ENCODE peak calls at places on chromosomes 5 and 9, in four cellular contexts. W is OCI-LY7, F is right lobe of liver, N is heart right ventricle. D is an unnamed sample.

GRCh38 chr5:71587709-71588532 is 781 bp downstream of the MCCC2 start:
- DNase-seq in N (no peak), F (no peak), W (no peak), D (peak; percentile 13)

GRCh38 chr9:87370003-87370685 is 127.5 kb upstream of the DAPK1 start:
- DNase-seq in F (no peak), W (no peak), N (no peak), D (no peak)

GRCh38 chr9:134393582-134394280 is 67.5 kb downstream of the RXRA start:
- DNase-seq in N (no peak), F (no peak), W (no peak), D (no peak)

GRCh38 chr5:10220253-10220652 is 29.4 kb downstream of the ATPSCKMT start:
- DNase-seq in N (no peak), W (no peak), F (no peak), D (no peak)

GRCh38 chr5:88688981-88689661 is 193.9 kb downstream of the MEF2C start:
- DNase-seq in F (no peak), W (no peak), N (no peak), D (peak; percentile 43)

GRCh38 chr9:124020520-124021384 is 9.2 kb downstream of the LHX2 start:
- DNase-seq in W (no peak), F (no peak), N (no peak), D (no peak)

GRCh38 chr5:179980767-179981166 is 73.1 kb upstream of the TBC1D9B start:
- DNase-seq in W (no peak), N (no peak), F (no peak), D (no peak)

GRCh38 chr5:97026721-97027120 is 90.8 kb downstream of the LNPEP start:
- DNase-seq in F (no peak), N (no peak), W (no peak), D (no peak)

GRCh38 chr9:129331772-129332512 is 153.9 kb upstream of the IER5L start:
- DNase-seq in F (peak; percentile 52), N (no peak), W (no peak), D (peak; percentile 98)

GRCh38 chr9:16475996-16476395 is 394.5 kb downstream of the BNC2 start:
- DNase-seq in N (no peak), F (no peak), W (no peak), D (no peak)

GRCh38 chr5:80122599-80122998 is 87.5 kb downstream of the THBS4 start:
- DNase-seq in F (no peak), W (no peak), N (no peak), D (no peak)

GRCh38 chr9:134474058-134474370 is 147.8 kb downstream of the RXRA start:
- DNase-seq in W (no peak), F (no peak), N (no peak), D (no peak)

GRCh38 chr5:91528831-91529230 is 145.7 kb upstream of the ARRDC3 start:
- DNase-seq in F (no peak), W (no peak), N (no peak), D (no peak)

GRCh38 chr9:133615101-133615896 is 6.1 kb upstream of the FAM163B start:
- DNase-seq in F (peak; percentile 52), W (no peak), N (no peak), D (no peak)

GRCh38 chr9:81497096-81497495 is 192.3 kb downstream of the TLE1 start:
- DNase-seq in N (no peak), F (no peak), W (no peak), D (peak; percentile 32)

GRCh38 chr9:89621031-89621430 is 16.2 kb downstream of the GADD45G start:
- DNase-seq in F (no peak), N (no peak), W (no peak), D (no peak)

GRCh38 chr9:132193227-132194110 is 31.6 kb downstream of the NTNG2 start:
- DNase-seq in F (no peak), N (no peak), W (no peak), D (no peak)

GRCh38 chr9:4077499-4078102 is 222.3 kb downstream of the GLIS3 start:
- DNase-seq in F (peak; percentile 64), N (peak; percentile 85), W (peak; percentile 19), D (peak; percentile 71)

GRCh38 chr9:134550584-134550983 is 91.0 kb upstream of the COL5A1 start:
- DNase-seq in F (no peak), N (no peak), W (no peak), D (no peak)

GRCh38 chr5:132305420-132305819 is 11.2 kb downstream of the SLC22A4 start:
- DNase-seq in N (no peak), F (no peak), W (no peak), D (no peak)

GRCh38 chr9:106648799-106649198 is 214.2 kb upstream of the ZNF462 start:
- DNase-seq in F (no peak), W (no peak), N (no peak), D (peak; percentile 47)

GRCh38 chr5:82918311-82919031 is 158.7 kb downstream of the TMEM167A start:
- DNase-seq in F (no peak), W (no peak), N (no peak), D (no peak)

GRCh38 chr5:57989378-57989777 is 470.5 kb downstream of the PLK2 start:
- DNase-seq in W (no peak), N (no peak), F (no peak), D (peak; percentile 71)

GRCh38 chr5:144812770-144813169 is 642.1 kb downstream of the KCTD16 start:
- DNase-seq in N (no peak), F (no peak), W (no peak), D (peak; percentile 86)

GRCh38 chr9:93820667-93821306 is 134.4 kb downstream of the BARX1 start:
- DNase-seq in F (no peak), W (no peak), N (no peak), D (no peak)

DNA sequence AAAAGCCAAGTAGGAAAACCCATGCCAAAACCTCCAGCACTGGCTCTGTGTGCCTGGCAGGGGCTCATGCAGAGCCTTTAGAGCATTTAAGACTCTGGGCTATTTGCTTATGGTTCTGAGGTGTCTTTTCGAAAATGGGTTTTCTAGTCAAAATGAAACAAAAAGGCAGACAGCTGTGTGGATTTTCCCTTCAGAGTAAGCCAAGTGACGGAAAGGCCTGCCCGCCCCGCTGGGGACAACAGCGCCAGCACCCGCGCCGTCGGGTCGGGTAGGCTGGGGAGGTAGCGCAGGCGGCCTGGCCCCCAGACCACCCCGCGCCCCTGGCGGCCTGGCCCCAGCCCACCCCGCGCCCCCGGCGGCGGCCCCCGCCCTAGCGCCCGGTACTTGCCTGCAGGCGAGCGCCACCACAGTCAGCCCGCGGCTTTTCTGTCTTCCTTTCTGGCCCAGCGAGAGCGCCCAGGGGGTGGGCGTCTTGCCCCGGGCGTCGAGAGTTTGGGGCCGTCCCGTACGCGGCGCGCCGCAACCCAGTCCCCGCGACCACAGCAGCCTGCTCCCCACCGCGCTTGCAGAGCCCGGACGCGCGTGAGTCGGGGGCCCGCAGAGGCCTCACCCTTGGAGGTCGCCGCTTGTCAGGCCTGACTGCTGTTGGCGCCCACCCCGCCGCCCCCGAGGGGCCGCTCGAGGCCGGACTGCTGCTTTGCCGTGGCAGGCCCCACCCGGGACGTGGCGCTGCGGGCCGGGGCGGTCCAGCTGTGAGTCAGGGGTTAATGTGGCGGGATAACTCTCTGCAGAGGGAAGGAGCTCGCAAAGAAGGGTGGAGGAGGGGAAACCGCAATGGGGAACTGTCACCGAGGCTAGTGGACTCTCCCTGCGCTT is at the start of gene TICAM2:
- DNase-seq in N (peak; percentile 65), W (peak; percentile 48), F (peak; percentile 83), D (peak; percentile 38)
- TF ChIP-seq CTCF in N (peak; percentile 62), W (peak; percentile 42), F (peak; percentile 21), D (no peak)

GRCh38 chr5:107519900-107520354 is 150.8 kb downstream of the EFNA5 start:
- DNase-seq in F (no peak), N (no peak), W (peak; percentile 87), D (peak; percentile 76)
- H3K4me3 ChIP-seq in F (no peak overlapping the region), N (no peak overlapping the region), W (peak overlapping the region; percentile 45), D (no peak overlapping the region)

GRCh38 chr9:36113999-36114398 is 22.5 kb upstream of the GLIPR2 start:
- DNase-seq in W (no peak), F (no peak), N (no peak), D (no peak)

GRCh38 chr9:36112516-36112915 is 24.0 kb upstream of the GLIPR2 start:
- DNase-seq in F (no peak), N (no peak), W (no peak), D (no peak)

GRCh38 chr9:36110434-36110833 is 26.1 kb upstream of the GLIPR2 start:
- DNase-seq in N (no peak), W (no peak), F (no peak), D (peak; percentile 11)
- TF ChIP-seq CTCF in N (no peak), W (peak; percentile 56), F (peak; percentile 33), D (peak; percentile 23)

DNA sequence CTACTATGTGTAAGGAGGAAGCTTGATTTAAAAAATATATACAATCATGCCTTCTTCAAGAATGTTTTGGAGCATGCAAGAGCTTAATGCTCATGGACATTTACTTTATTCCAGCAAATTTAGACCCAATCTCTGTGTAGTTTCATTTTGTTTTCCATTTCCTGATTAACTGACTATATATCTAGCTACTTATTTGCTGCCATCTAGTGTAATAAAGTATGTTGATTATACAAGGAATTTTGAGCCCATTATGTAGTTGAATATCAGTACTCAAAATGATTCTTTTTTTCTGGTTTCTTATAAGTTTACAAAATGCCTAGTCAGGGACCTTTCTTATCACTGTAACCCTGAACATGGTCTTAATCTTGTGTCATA is 100.0 kb upstream of the CCDC152 start:
- DNase-seq in F (no peak), N (no peak), W (peak; percentile 24), D (peak; percentile 24)
- H3K4me3 ChIP-seq in F (no peak overlapping the region), N (peak overlapping the region; percentile 15), W (no peak overlapping the region), D (peak overlapping the region; percentile 2)

DNA sequence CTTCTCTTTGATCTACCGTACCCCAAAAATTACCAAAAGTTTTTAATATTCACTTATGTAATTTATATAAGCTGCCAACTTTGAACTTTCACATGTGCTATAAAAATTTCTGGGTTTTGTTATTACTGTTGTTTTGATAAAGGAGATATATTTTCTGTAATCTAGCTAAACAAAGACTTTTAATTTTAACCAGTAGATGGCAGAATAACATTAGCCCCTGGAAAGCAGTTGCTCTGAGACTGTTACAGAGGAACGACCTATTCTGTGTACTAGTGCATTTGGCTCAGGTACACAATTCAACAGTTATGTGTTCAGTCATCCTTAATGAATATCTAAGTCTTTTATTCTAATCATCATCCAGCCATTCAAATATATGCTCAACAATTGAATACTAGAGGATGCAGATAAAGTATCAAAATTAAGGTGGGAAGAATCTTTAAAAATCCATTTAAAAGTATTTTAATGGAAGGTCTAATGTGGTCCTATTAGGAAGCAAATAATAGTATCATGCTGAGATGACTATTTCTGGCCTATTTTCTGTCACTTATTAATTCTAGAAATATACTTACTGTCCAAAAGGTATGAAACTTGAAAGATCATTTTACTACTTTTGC is 8.6 kb downstream of the KLHL9 start:
- DNase-seq in N (no peak), W (peak; percentile 67), F (no peak), D (peak; percentile 54)
- TF ChIP-seq CTCF in N (peak; percentile 85), W (peak; percentile 92), F (peak; percentile 79), D (peak; percentile 66)

DNA sequence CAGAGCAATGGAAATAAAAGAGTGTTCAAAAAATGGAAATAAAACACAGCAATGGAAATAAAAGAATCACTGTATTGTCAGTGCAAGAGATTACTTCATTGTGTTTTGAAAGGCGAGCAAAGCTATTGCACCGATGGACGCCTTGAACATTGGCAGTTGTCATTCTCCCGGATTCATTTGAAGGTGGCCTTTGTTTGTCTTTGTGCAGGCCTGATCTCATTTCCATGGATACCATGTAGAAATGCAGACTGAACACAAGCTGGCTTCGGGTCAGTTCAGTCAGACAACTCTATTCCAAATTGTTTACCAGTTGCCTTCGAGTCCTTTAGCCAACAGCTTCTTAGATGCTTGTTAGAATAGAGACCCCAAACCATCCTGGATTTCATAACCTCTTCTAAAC is 8.3 kb downstream of the ITGA2 start:
- DNase-seq in F (no peak), W (no peak), N (no peak), D (no peak)
- H3K4me3 ChIP-seq in F (no peak overlapping the region), W (no peak overlapping the region), N (no peak overlapping the region), D (no peak overlapping the region)

D was measured in epithelial cell of esophagus.